ENCODE peak calls at places on chromosomes 6 and 20, in five cellular contexts. G is skeletal muscle cell, S is Calu3, C is lung, W is HCT116. N is an unnamed sample.
A peak's percentile ranks its signal among the peaks of the same experiment; 100 is the strongest.

GRCh38 chr6:44230034-44230675 is 6.8 kb downstream of the SLC29A1 start:
- DNase-seq in G (no peak), S (no peak), C (no peak), W (no peak), N (no peak)

GRCh38 chr6:39653631-39654030 is 71.6 kb downstream of the KIF6 start:
- DNase-seq in G (no peak), S (no peak), C (no peak), W (no peak), N (no peak)

GRCh38 chr6:45710304-45710821 is 305.3 kb downstream of the CLIC5 start:
- DNase-seq in G (no peak), S (peak; percentile 17), C (no peak), W (no peak), N (no peak)

GRCh38 chr20:14012671-14013070 is 17.4 kb downstream of the MACROD2 start:
- DNase-seq in G (no peak), S (no peak), C (no peak), W (no peak), N (no peak)

GRCh38 chr6:36984581-36985383 is 1.2 kb downstream of the MTCH1 start:
- DNase-seq in G (peak; percentile 49), S (peak; percentile 61), C (peak; percentile 47), W (peak; percentile 19), N (no peak)

GRCh38 chr6:12298017-12298958 is 8.1 kb downstream of the EDN1 start:
- DNase-seq in G (no peak), S (no peak), C (no peak), W (no peak), N (no peak)

GRCh38 chr6:7087066-7087465 is 20.7 kb upstream of the RREB1 start:
- DNase-seq in G (no peak), S (no peak), C (no peak), W (no peak), N (no peak)

GRCh38 chr6:11218827-11219826 is 13.3 kb downstream of the NEDD9 start:
- DNase-seq in G (no peak), S (peak; percentile 71), C (peak; percentile 66), W (no peak), N (no peak)

GRCh38 chr20:25389381-25389857 is 1.2 kb downstream of the ABHD12 start:
- DNase-seq in G (no peak), S (no peak), C (peak; percentile 29), W (no peak), N (no peak)

GRCh38 chr6:81818778-81819491 is 66.5 kb upstream of the TENT5A start:
- DNase-seq in G (no peak), S (no peak), C (no peak), W (no peak), N (no peak)

GRCh38 chr20:16761305-16761829 is 13.2 kb downstream of the OTOR start:
- DNase-seq in G (peak; percentile 35), S (peak; percentile 13), C (peak; percentile 45), W (peak; percentile 74), N (peak; percentile 19)

GRCh38 chr6:47335456-47335855 is 25.8 kb upstream of the TNFRSF21 start:
- DNase-seq in G (no peak), S (no peak), C (no peak), W (no peak), N (no peak)

GRCh38 chr20:58224974-58225373 is 3.5 kb downstream of the ANKRD60 start:
- DNase-seq in G (no peak), S (no peak), C (no peak), W (no peak), N (no peak)

GRCh38 chr20:35768731-35769664 is 2.8 kb upstream of the PHF20 start:
- DNase-seq in G (peak; percentile 97), S (peak; percentile 84), C (peak; percentile 96), W (peak; percentile 77), N (peak; percentile 87)

GRCh38 chr6:14706378-14706929 is 539.4 kb upstream of the JARID2 start:
- DNase-seq in G (peak; percentile 100), S (no peak), C (no peak), W (peak; percentile 48), N (peak; percentile 98)

GRCh38 chr6:43714311-43715055 is 26.9 kb upstream of the MRPS18A start:
- DNase-seq in G (no peak), S (no peak), C (no peak), W (no peak), N (no peak)

GRCh38 chr6:147227770-147228320 is 23.6 kb downstream of the STXBP5 start:
- DNase-seq in G (no peak), S (no peak), C (no peak), W (no peak), N (no peak)

GRCh38 chr6:150024646-150025155 is 631 bp downstream of the RAET1L start:
- DNase-seq in G (no peak), S (no peak), C (no peak), W (no peak), N (no peak)

GRCh38 chr6:24394777-24395437 is 7.8 kb upstream of the MRS2 start:
- DNase-seq in G (peak; percentile 70), S (no peak), C (no peak), W (no peak), N (no peak)

GRCh38 chr6:63504777-63505384 is 67.4 kb upstream of the LOC128125822 start:
- DNase-seq in G (no peak), S (no peak), C (no peak), W (peak; percentile 34), N (no peak)

GRCh38 chr6:52946301-52946700 is 36.8 kb upstream of the GSTA3 start:
- DNase-seq in G (no peak), S (no peak), C (no peak), W (no peak), N (no peak)

GRCh38 chr6:33313105-33313708 is 671 bp downstream of the TAPBP start:
- DNase-seq in G (no peak), S (peak; percentile 51), C (no peak), W (no peak), N (no peak)

GRCh38 chr6:39951716-39952115 is 17.5 kb upstream of the MOCS1 start:
- DNase-seq in G (no peak), S (no peak), C (no peak), W (no peak), N (no peak)

GRCh38 chr6:148146717-148147116 is 195.9 kb upstream of the SASH1 start:
- DNase-seq in G (peak; percentile 4), S (peak; percentile 8), C (no peak), W (peak; percentile 13), N (peak; percentile 26)

GRCh38 chr20:58547527-58548475 is 32.6 kb upstream of the APCDD1L start:
- DNase-seq in G (no peak), S (no peak), C (no peak), W (no peak), N (no peak)

GRCh38 chr20:19760371-19760721 is 2.3 kb downstream of the RIN2 start:
- DNase-seq in G (no peak), S (no peak), C (no peak), W (no peak), N (no peak)

GRCh38 chr6:40347571-40348011 is 239.6 kb downstream of the LRFN2 start:
- DNase-seq in G (no peak), S (no peak), C (peak; percentile 14), W (no peak), N (no peak)

GRCh38 chr20:32574296-32575226 is 10.6 kb downstream of the NOL4L start:
- DNase-seq in G (peak; percentile 82), S (peak; percentile 62), C (peak; percentile 30), W (no peak), N (peak; percentile 59)

GRCh38 chr6:161522286-161522685 is 248.4 kb upstream of the AGPAT4 start:
- DNase-seq in G (no peak), S (no peak), C (no peak), W (no peak), N (no peak)

GRCh38 chr20:48321271-48321670 is 506.5 kb downstream of the PREX1 start:
- DNase-seq in G (no peak), S (no peak), C (no peak), W (no peak), N (no peak)

GRCh38 chr6:44263357-44264100 is 1.8 kb downstream of the NFKBIE start:
- DNase-seq in G (no peak), S (peak; percentile 65), C (no peak), W (no peak), N (no peak)

GRCh38 chr20:52201395-52201794 is 9.8 kb upstream of the ZFP64 start:
- DNase-seq in G (no peak), S (no peak), C (no peak), W (no peak), N (no peak)

GRCh38 chr20:3716195-3716834 is 3.9 kb upstream of the SIGLEC1 start:
- DNase-seq in G (no peak), S (peak; percentile 45), C (no peak), W (peak; percentile 51), N (no peak)

GRCh38 chr6:15384901-15385300 is 139.0 kb downstream of the JARID2 start:
- DNase-seq in G (no peak), S (no peak), C (no peak), W (no peak), N (no peak)

GRCh38 chr6:44062771-44063560 is 64.3 kb downstream of the MRPL14 start:
- DNase-seq in G (no peak), S (no peak), C (no peak), W (no peak), N (no peak)

GRCh38 chr20:4130404-4131189 is 115.2 kb upstream of the RNF24 start:
- DNase-seq in G (no peak), S (peak; percentile 57), C (no peak), W (no peak), N (no peak)